ENCODE peak calls at places on chromosomes 3 and 15, in six cellular contexts. G is astrocyte, W is GM23248, I is psoas muscle, X is neuronal stem cell, E is Peyer's patch. H is an unnamed sample.
A peak's percentile ranks its signal among the peaks of the same experiment; 100 is the strongest.

GRCh38 chr15:68635142-68635541 is 56.3 kb downstream of the CORO2B start:
- DNase-seq in I (no peak), E (peak; percentile 25), W (peak; percentile 52), G (no peak), X (no peak), H (peak; percentile 78)

GRCh38 chr15:63610209-63610841 is 13.1 kb downstream of the FBXL22 start:
- DNase-seq in E (peak; percentile 79), G (peak; percentile 69), I (peak; percentile 65), W (peak; percentile 90), X (peak; percentile 68), H (peak; percentile 73)

GRCh38 chr15:82040862-82041261 is 5.0 kb downstream of the MEX3B start:
- DNase-seq in I (no peak), X (peak; percentile 60), W (no peak), G (no peak), E (no peak), H (no peak)

GRCh38 chr3:150905766-150906165 is 527 bp upstream of the MINDY4B start:
- DNase-seq in I (no peak), G (no peak), X (no peak), E (no peak), W (no peak), H (no peak)

GRCh38 chr3:123883656-123884257 is 375 bp downstream of the MYLK start:
- DNase-seq in G (no peak), E (no peak), W (peak; percentile 51), I (peak; percentile 17), X (peak; percentile 32), H (no peak)

GRCh38 chr3:189626286-189626685 is 4.9 kb upstream of the TP63 start:
- DNase-seq in W (peak; percentile 9), G (no peak), E (no peak), X (no peak), I (no peak), H (no peak)

GRCh38 chr3:33246786-33247185 is 28.2 kb upstream of the SUSD5 start:
- DNase-seq in G (no peak), X (no peak), E (no peak), I (no peak), W (no peak), H (no peak)

GRCh38 chr15:88300018-88300549 is 43.5 kb upstream of the NTRK3 start:
- DNase-seq in E (no peak), G (no peak), W (no peak), X (no peak), I (no peak), H (no peak)

GRCh38 chr3:187519428-187519890 is 150.7 kb downstream of the SST start:
- DNase-seq in W (peak; percentile 42), I (no peak), G (peak; percentile 74), X (peak; percentile 32), E (no peak), H (no peak)

GRCh38 chr15:24848050-24848449 is 106.7 kb upstream of the SNRPN start:
- DNase-seq in E (no peak), I (peak; percentile 17), G (peak; percentile 24), X (no peak), W (peak; percentile 39), H (peak; percentile 37)

GRCh38 chr3:71512000-71512399 is 71.5 kb downstream of the FOXP1 start:
- DNase-seq in W (no peak), I (no peak), G (no peak), E (peak; percentile 49), X (no peak), H (no peak)

GRCh38 chr15:25536801-25537310 is 98.0 kb upstream of the UBE3A start:
- DNase-seq in X (no peak), E (no peak), I (no peak), G (no peak), W (no peak), H (no peak)

GRCh38 chr3:143895805-143896204 is 47.5 kb upstream of the SLC9A9 start:
- DNase-seq in X (no peak), E (no peak), G (no peak), W (peak; percentile 40), I (no peak), H (no peak)

GRCh38 chr3:143135150-143135549 is 15.6 kb downstream of the CHST2 start:
- DNase-seq in I (no peak), X (no peak), G (peak; percentile 98), W (peak; percentile 97), E (no peak), H (no peak)

GRCh38 chr3:152650177-152650576 is 184.8 kb upstream of the P2RY1 start:
- DNase-seq in I (no peak), G (no peak), E (no peak), X (no peak), W (peak; percentile 16), H (no peak)

GRCh38 chr15:74664028-74664616 is 31.7 kb downstream of the EDC3 start:
- DNase-seq in E (no peak), G (peak; percentile 37), I (peak; percentile 25), X (no peak), W (peak; percentile 67), H (peak; percentile 60)

GRCh38 chr3:149532463-149533180 is 58.1 kb downstream of the TM4SF4 start:
- DNase-seq in G (no peak), W (no peak), X (no peak), E (no peak), I (no peak), H (no peak)

GRCh38 chr3:9933561-9934234 is at the start of gene CRELD1:
- DNase-seq in W (peak; percentile 93), X (peak; percentile 87), G (peak; percentile 86), E (peak; percentile 98), I (peak; percentile 94), H (peak; percentile 94)

GRCh38 chr3:129289201-129289921 is 10.7 kb downstream of the HMCES start:
- DNase-seq in G (peak; percentile 66), I (no peak), X (no peak), E (no peak), W (peak; percentile 87), H (no peak)

GRCh38 chr3:173044998-173045397 is 96.0 kb downstream of the SPATA16 start:
- DNase-seq in G (no peak), E (no peak), X (no peak), W (no peak), I (no peak), H (no peak)

DNA sequence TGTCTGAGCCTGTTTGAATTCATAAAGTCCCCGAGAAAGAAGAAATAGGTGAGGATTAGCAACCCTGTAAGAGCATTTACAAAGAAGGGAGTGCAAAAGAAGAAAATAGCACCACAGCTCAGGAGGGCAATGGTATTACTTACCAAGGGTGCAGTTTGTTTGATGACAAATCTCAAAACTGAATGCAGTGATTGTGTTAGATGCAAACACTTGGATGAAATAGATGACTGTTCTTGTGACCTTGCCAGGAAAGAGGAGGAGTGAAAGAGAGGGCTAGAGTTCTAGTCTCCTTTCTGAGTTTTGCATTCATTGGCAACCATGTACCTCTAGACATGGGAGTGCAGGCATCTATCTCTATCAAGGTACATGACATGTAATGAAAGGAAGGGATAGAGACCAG is 1030.8 kb upstream of the CFAP20DC start:
- DNase-seq in X (no peak), E (no peak), G (no peak), I (no peak), W (peak; percentile 16), H (no peak)
- H3K27ac ChIP-seq in X (no peak overlapping the region), E (no peak overlapping the region), G (no peak overlapping the region), I (no peak overlapping the region), W (no peak overlapping the region), H (no peak overlapping the region)

GRCh38 chr3:194689493-194689901 is 3.8 kb downstream of the FAM43A start:
- DNase-seq in E (peak; percentile 50), I (peak; percentile 39), G (no peak), W (peak; percentile 62), X (no peak), H (no peak)

GRCh38 chr3:194687638-194688206 is 2.0 kb downstream of the FAM43A start:
- DNase-seq in E (peak; percentile 86), W (peak; percentile 85), G (peak; percentile 47), X (peak; percentile 82), I (peak; percentile 80), H (peak; percentile 90)

GRCh38 chr3:194690501-194691372 is 5.1 kb downstream of the FAM43A start:
- DNase-seq in W (no peak), E (no peak), G (no peak), I (no peak), X (no peak), H (no peak)

GRCh38 chr3:194688207-194688711 is 2.6 kb downstream of the FAM43A start:
- DNase-seq in E (peak; percentile 80), W (peak; percentile 30), I (peak; percentile 41), X (peak; percentile 11), G (no peak), H (peak; percentile 74)

GRCh38 chr3:194688946-194689345 is 3.3 kb downstream of the FAM43A start:
- DNase-seq in G (no peak), W (no peak), X (no peak), I (no peak), E (no peak), H (no peak)
- H3K4me1 ChIP-seq in G (peaks cover 42% of the 10 kb centered on the region), W (peaks cover 19% of the 10 kb centered on the region), X (peaks cover 4% of the 10 kb centered on the region), I (peaks cover 27% of the 10 kb centered on the region), E (peaks cover 12% of the 10 kb centered on the region), H (no peaks in the 10 kb centered on the region)

DNA sequence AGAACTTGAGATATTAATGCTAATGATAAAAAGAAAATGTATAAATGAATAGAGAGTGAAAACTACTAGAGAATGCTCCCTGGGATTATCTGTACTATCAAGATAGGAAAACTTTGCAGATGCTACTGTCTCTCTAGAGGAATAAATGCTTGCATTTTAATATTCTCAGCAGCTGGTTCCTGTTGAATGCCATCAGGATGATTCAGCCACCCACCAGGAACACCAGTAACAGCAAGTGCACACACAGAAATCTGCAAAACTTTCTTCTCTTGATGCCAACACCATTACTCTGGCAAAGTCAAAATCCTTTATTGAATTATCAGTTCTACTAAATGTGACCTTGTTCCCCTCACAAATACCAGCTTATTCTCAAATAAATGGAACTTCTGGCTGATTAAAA is 148.4 kb downstream of the TIGIT start:
- DNase-seq in G (peak; percentile 68), I (no peak), E (no peak), W (peak; percentile 71), X (no peak), H (no peak)
- H3K27ac ChIP-seq in G (peak overlapping the region; percentile 6), I (no peak overlapping the region), E (no peak overlapping the region), W (no peak overlapping the region), X (no peak overlapping the region), H (no peak overlapping the region)

GRCh38 chr15:56733131-56734012 is at the start of gene ZNF280D:
- DNase-seq in I (peak; percentile 92), X (peak; percentile 67), E (peak; percentile 81), W (peak; percentile 95), G (peak; percentile 86), H (peak; percentile 97)

GRCh38 chr15:56732881-56733130 is 503 bp downstream of the ZNF280D start:
- DNase-seq in I (no peak), X (no peak), W (no peak), E (peak; percentile 38), G (peak; percentile 55), H (no peak)

GRCh38 chr15:56735589-56735988 is 2.3 kb upstream of the ZNF280D start:
- DNase-seq in G (no peak), W (no peak), I (no peak), E (no peak), X (no peak), H (no peak)

GRCh38 chr15:56732135-56732880 is 1.0 kb downstream of the ZNF280D start:
- DNase-seq in G (peak; percentile 83), W (peak; percentile 82), E (no peak), X (peak; percentile 20), I (no peak), H (no peak)

GRCh38 chr15:56734013-56734625 is 810 bp upstream of the ZNF280D start:
- DNase-seq in I (no peak), W (no peak), E (no peak), G (no peak), X (no peak), H (no peak)
- H3K4me1 ChIP-seq in I (peaks cover 32% of the 10 kb centered on the region), W (peaks cover 29% of the 10 kb centered on the region), E (no peaks in the 10 kb centered on the region), G (peaks cover 25% of the 10 kb centered on the region), X (no peaks in the 10 kb centered on the region), H (peaks cover 6% of the 10 kb centered on the region)

H was measured in right cardiac atrium.